ENCODE peak calls at places on chromosomes 7 and 10, in eight cellular contexts. H is CD8-positive, alpha-beta memory T cell; S is choroid plexus epithelial cell; Q is hippocampal formation; T is stimulated activated CD8-positive, alpha-beta memory T cell treated with anti-CD3 and anti-CD28 coated beads, Interleukin-4, amount 100 ng/mL, for 1 hour; P is activated CD4-positive, alpha-beta T cell treated with anti-CD3 and anti-CD28 coated beads, Interleukin-2, amount 10 ng/mL, durations not matched to agents 7 days and 5 days; G is cardiac muscle cell; X is H7. W is an unnamed sample.

GRCh38 chr7:129496653-129497052 is 5.7 kb upstream of the SMKR1 start:
- DNase-seq in Q (no peak), X (no peak), H (no peak), P (no peak), T (no peak), S (no peak), G (no peak), W (no peak)

GRCh38 chr10:77601488-77601887 is 36.1 kb downstream of the KCNMA1 start:
- DNase-seq in P (no peak), Q (no peak), H (no peak), G (no peak), X (no peak), S (no peak), T (no peak), W (peak)

GRCh38 chr10:33547976-33548375 is 213.5 kb upstream of the NRP1 start:
- DNase-seq in Q (no peak), H (no peak), T (no peak), G (no peak), X (no peak), S (peak), P (no peak), W (peak)

GRCh38 chr10:51389415-51390342 is 309.7 kb downstream of the CSTF2T start:
- DNase-seq in P (peak), X (peak), H (peak), Q (no peak), S (peak), G (peak), T (no peak), W (peak)

GRCh38 chr10:95467162-95467599 is 94.0 kb downstream of the SORBS1 start:
- DNase-seq in Q (no peak), P (no peak), T (no peak), H (no peak), S (peak), X (peak), G (peak), W (peak)

GRCh38 chr7:32879460-32879859 is 12.1 kb downstream of the KBTBD2 start:
- DNase-seq in X (no peak), Q (no peak), H (no peak), G (peak), T (no peak), S (peak), P (no peak), W (peak)

GRCh38 chr7:128446306-128446705 is 9.4 kb upstream of the HILPDA start:
- DNase-seq in X (no peak), P (no peak), T (no peak), S (no peak), Q (no peak), G (no peak), H (no peak), W (no peak)

GRCh38 chr7:121041516-121042148 is 53.1 kb downstream of the CPED1 start:
- DNase-seq in S (peak), X (no peak), Q (no peak), G (no peak), T (no peak), H (no peak), P (no peak), W (peak)

GRCh38 chr10:64535131-64535867 is 1014.1 kb downstream of the REEP3 start:
- DNase-seq in G (no peak), H (no peak), S (no peak), P (no peak), X (peak), Q (peak), T (no peak), W (no peak)

GRCh38 chr7:98613601-98614425 is 3.3 kb upstream of the NPTX2 start:
- DNase-seq in H (no peak), T (no peak), Q (peak), G (peak), X (peak), S (peak), P (peak), W (peak)